ENCODE peak calls at places on chromosomes 6 and 20, in ten cellular contexts. I, N, P, Y, O, H, R, Z, U and M are unnamed samples.

GRCh38 chr20:16619953-16620352 is 46.7 kb upstream of the KIF16B start:
- DNase-seq in Z (no peak), H (no peak), R (no peak), O (no peak), U (no peak), I (no peak), P (no peak), Y (no peak), N (no peak), M (no peak)

GRCh38 chr6:52611833-52612232 is 35.0 kb upstream of the TRAM2 start:
- DNase-seq in O (no peak), R (no peak), Y (no peak), P (no peak), H (no peak), I (no peak), U (no peak), Z (no peak), N (no peak), M (no peak)

GRCh38 chr6:39416026-39416425 is 93.5 kb upstream of the KCNK16 start:
- DNase-seq in N (no peak), I (no peak), P (no peak), Y (no peak), Z (peak; percentile 36), H (no peak), U (no peak), R (no peak), O (no peak), M (no peak)

GRCh38 chr6:133787859-133788505 is 100.9 kb upstream of the TCF21 start:
- DNase-seq in P (no peak), N (no peak), O (no peak), Z (no peak), R (no peak), U (no peak), Y (no peak), I (no peak), H (no peak), M (no peak)

GRCh38 chr6:135535989-135536414 is 38.5 kb upstream of the AHI1 start:
- DNase-seq in N (peak; percentile 90), O (peak; percentile 4), Z (peak; percentile 93), P (peak; percentile 56), I (peak; percentile 98), R (no peak), U (peak; percentile 94), Y (peak; percentile 92), H (peak; percentile 63), M (peak; percentile 51)

GRCh38 chr6:81612136-81612535 is 140.3 kb downstream of the TENT5A start:
- DNase-seq in Z (no peak), H (no peak), Y (no peak), I (no peak), P (no peak), O (no peak), R (no peak), N (no peak), U (no peak), M (no peak)

GRCh38 chr6:110874880-110875547 is 429 bp downstream of the AMD1 start:
- DNase-seq in Z (no peak), I (no peak), P (no peak), H (peak; percentile 30), O (no peak), N (no peak), R (peak; percentile 40), Y (no peak), U (no peak), M (no peak)

GRCh38 chr6:125546827-125547226 is 202.6 kb upstream of the HEY2 start:
- DNase-seq in Y (peak; percentile 8), Z (peak; percentile 16), H (peak; percentile 26), R (no peak), U (peak; percentile 31), I (peak; percentile 20), O (no peak), N (no peak), P (no peak), M (no peak)

GRCh38 chr20:34525342-34525708 is 9.1 kb downstream of the DYNLRB1 start:
- DNase-seq in U (no peak), Z (no peak), Y (peak; percentile 5), I (no peak), P (no peak), H (no peak), N (no peak), R (no peak), O (no peak), M (no peak)

GRCh38 chr6:125275779-125276178 is 26.0 kb downstream of the HDDC2 start:
- DNase-seq in R (no peak), Y (no peak), I (no peak), P (no peak), H (no peak), U (no peak), N (no peak), Z (no peak), O (no peak), M (no peak)

GRCh38 chr6:319177-320131 is 27.2 kb downstream of the DUSP22 start:
- DNase-seq in Z (no peak), R (no peak), O (peak; percentile 95), P (no peak), H (no peak), U (no peak), N (no peak), Y (no peak), I (no peak), M (no peak)

GRCh38 chr6:137901454-137901853 is 34.4 kb downstream of the TNFAIP3 start:
- DNase-seq in Y (no peak), R (no peak), U (no peak), I (no peak), O (no peak), N (no peak), P (no peak), Z (no peak), H (no peak), M (no peak)

GRCh38 chr6:3823671-3824070 is 25.5 kb upstream of the FAM50B start:
- DNase-seq in Z (no peak), I (no peak), O (no peak), Y (no peak), R (no peak), N (no peak), U (no peak), P (no peak), H (no peak), M (no peak)

GRCh38 chr6:3829285-3829684 is 19.9 kb upstream of the FAM50B start:
- DNase-seq in Y (no peak), U (no peak), Z (no peak), I (no peak), P (no peak), H (no peak), N (no peak), R (no peak), O (no peak), M (no peak)

GRCh38 chr6:3825851-3826581 is 23.2 kb upstream of the FAM50B start:
- DNase-seq in I (peak; percentile 96), R (no peak), U (peak; percentile 99), O (no peak), Y (peak; percentile 98), N (peak; percentile 98), P (peak; percentile 95), H (peak; percentile 86), Z (peak; percentile 99), M (peak; percentile 97)

GRCh38 chr6:3822747-3823445 is 26.3 kb upstream of the FAM50B start:
- DNase-seq in Z (peak; percentile 54), N (no peak), P (no peak), U (peak; percentile 39), Y (no peak), R (no peak), H (no peak), O (no peak), I (no peak), M (no peak)

DNA sequence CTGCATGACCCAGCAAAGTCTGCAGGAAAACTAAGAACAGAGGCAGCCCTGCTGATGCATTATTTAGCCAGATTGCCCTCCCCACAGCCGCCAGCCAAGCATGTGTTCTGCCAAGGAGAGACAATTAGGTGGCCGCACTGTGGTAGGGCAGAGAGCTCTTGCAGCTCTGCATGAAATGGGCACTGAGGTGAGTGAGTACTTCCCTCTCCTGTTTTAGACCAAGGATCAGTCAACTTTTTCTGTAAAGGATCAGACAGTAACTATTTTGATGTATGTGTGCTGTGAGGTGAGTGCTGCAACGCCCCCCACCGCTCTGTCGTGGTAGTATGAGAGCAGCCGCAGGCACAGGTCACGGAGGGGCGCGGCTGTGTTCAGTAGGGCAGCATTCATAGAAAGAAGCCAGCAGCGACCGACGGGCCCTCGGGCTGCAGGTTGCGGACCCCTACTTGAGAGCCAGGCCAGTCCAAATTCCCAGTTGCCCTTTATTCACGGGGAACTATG is 23.8 kb upstream of the FAM50B start:
- DNase-seq in O (no peak), Z (peak; percentile 56), Y (peak; percentile 74), N (no peak), P (no peak), I (peak; percentile 42), H (peak; percentile 40), U (peak; percentile 67), R (no peak), M (no peak)
- H3K4me3 ChIP-seq in O (no peak overlapping the region), Z (peak overlapping the region; percentile 48), Y (peak overlapping the region; percentile 4), N (peak overlapping the region; percentile 19), P (no peak overlapping the region), I (peak overlapping the region; percentile 32), H (no peak overlapping the region), U (peak overlapping the region; percentile 43), R (no peak overlapping the region), M (peak overlapping the region; percentile 13)

GRCh38 chr20:45981261-45981660 is 9.3 kb upstream of the ZNF335 start:
- DNase-seq in Z (no peak), R (no peak), N (no peak), O (no peak), H (no peak), P (no peak), I (no peak), U (no peak), Y (no peak), M (no peak)
- H3K4me3 ChIP-seq in Z (no peak overlapping the region), R (no peak overlapping the region), N (no peak overlapping the region), O (no peak overlapping the region), H (no peak overlapping the region), P (no peak overlapping the region), I (no peak overlapping the region), U (no peak overlapping the region), Y (no peak overlapping the region), M (no peak overlapping the region)

GRCh38 chr20:50747275-50747674 is 15.9 kb downstream of the PARD6B start:
- DNase-seq in H (no peak), I (no peak), U (no peak), O (no peak), Z (no peak), P (no peak), N (no peak), Y (no peak), R (no peak), M (no peak)
- H3K4me3 ChIP-seq in H (peak overlapping the region; percentile 12), I (no peak overlapping the region), U (no peak overlapping the region), O (no peak overlapping the region), Z (no peak overlapping the region), P (no peak overlapping the region), N (no peak overlapping the region), Y (no peak overlapping the region), R (no peak overlapping the region), M (no peak overlapping the region)

DNA sequence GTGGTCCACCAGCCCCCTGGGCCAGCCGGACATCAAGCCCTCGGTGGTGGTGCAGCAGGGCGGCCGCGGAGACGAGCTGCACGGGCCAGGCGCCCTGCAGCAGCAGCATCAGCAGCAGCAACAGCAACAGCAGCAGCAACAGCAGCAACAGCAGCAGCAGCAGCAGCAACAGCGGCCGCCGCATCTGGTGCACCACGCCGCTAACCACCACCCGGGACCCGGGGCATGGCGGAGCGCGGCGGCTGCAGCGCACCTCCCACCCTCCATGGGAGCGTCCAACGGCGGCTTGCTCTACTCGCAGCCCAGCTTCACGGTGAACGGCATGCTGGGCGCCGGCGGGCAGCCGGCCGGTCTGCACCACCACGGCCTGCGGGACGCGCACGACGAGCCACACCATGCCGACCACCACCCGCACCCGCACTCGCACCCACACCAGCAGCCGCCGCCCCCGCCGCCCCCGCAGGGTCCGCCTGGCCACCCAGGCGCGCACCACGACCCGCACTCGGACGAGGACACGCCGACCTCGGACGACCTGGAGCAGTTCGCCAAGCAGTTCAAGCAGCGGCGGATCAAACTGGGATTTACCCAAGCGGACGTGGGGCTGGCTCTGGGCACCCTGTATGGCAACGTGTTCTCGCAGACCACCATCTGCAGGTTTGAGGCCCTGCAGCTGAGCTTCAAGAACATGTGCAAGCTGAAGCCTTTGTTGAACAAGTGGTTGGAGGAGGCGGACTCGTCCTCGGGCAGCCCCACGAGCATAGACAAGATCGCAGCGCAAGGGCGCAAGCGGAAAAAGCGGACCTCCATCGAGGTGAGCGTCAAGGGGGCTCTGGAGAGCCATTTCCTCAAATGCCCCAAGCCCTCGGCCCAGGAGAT is 1.0 kb downstream of the POU3F2 start:
- DNase-seq in Y (no peak), P (no peak), U (no peak), O (no peak), Z (no peak), N (no peak), R (peak; percentile 42), H (peak; percentile 9), I (no peak), M (no peak)
- H3K4me3 ChIP-seq in Y (peak overlapping the region; percentile 49), P (no peak overlapping the region), U (no peak overlapping the region), O (no peak overlapping the region), Z (peak overlapping the region; percentile 24), N (peak overlapping the region; percentile 23), R (peak overlapping the region; percentile 55), H (peak overlapping the region; percentile 55), I (no peak overlapping the region), M (peak overlapping the region; percentile 12)